ENCODE peak calls at places on chromosomes 12 and 14, in six cellular contexts. I is GOT3, F is memory B cell, B is T-helper 2 cell, Y is RKO, V is mucosa of gallbladder. X is an unnamed sample.

GRCh38 chr14:22474730-22475351 is 114.2 kb downstream of the DAD1 start:
- DNase-seq in I (no peak), F (no peak), B (no peak), Y (peak), V (no peak), X (no peak)

GRCh38 chr14:24171422-24172260 is at the start of gene REC8:
- DNase-seq in I (no peak), F (peak), B (peak), Y (no peak), V (peak), X (peak)

GRCh38 chr12:57086951-57087688 is 1.8 kb upstream of the NAB2 start:
- DNase-seq in I (peak), F (peak), B (peak), Y (peak), V (peak), X (peak)

GRCh38 chr12:51888316-51889215 is 663 bp downstream of the ANKRD33 start:
- DNase-seq in I (no peak), F (no peak), B (no peak), Y (no peak), V (no peak), X (no peak)

GRCh38 chr12:47097276-47097896 is 17.6 kb upstream of the AMIGO2 start:
- DNase-seq in I (no peak), F (no peak), B (no peak), Y (no peak), V (no peak), X (no peak)

GRCh38 chr12:22518998-22519397 is 25.3 kb downstream of the C2CD5 start:
- DNase-seq in I (no peak), F (no peak), B (no peak), Y (no peak), V (no peak), X (no peak)

GRCh38 chr12:43882578-43883178 is 46.8 kb downstream of the TMEM117 start:
- DNase-seq in I (no peak), F (no peak), B (peak), Y (peak), V (peak), X (no peak)

GRCh38 chr12:50187084-50187900 is 20.1 kb upstream of the CERS5 start:
- DNase-seq in I (no peak), F (no peak), B (peak), Y (no peak), V (no peak), X (no peak)

GRCh38 chr12:52949413-52950331 is 754 bp downstream of the KRT18 start:
- DNase-seq in I (no peak), F (no peak), B (no peak), Y (peak), V (peak), X (no peak)

X was measured in activated CD4-positive, alpha-beta T cell treated with anti-CD3 and anti-CD28 coated beads for 1 hour.